ENCODE peak calls at places on chromosomes 1 and 21, in six cellular contexts. V is A172, J is SK-N-DZ, U is lung, Y is heart right ventricle, X is upper lobe of left lung. W is an unnamed sample.

GRCh38 chr21:45531393-45532215 is 10.6 kb downstream of the SLC19A1 start:
- DNase-seq in U (no peak), J (no peak), Y (no peak), X (peak; percentile 79), V (no peak), W (no peak)

GRCh38 chr1:219931033-219931432 is 2.7 kb upstream of the SLC30A10 start:
- DNase-seq in U (no peak), X (no peak), Y (no peak), V (no peak), J (no peak), W (no peak)

GRCh38 chr1:52268372-52268771 is 97.6 kb downstream of the CC2D1B start:
- DNase-seq in X (no peak), J (no peak), Y (no peak), V (no peak), U (no peak), W (peak; percentile 66)

GRCh38 chr1:238242156-238242555 is 351.4 kb upstream of the ZP4 start:
- DNase-seq in X (no peak), U (no peak), Y (no peak), V (peak; percentile 6), J (no peak), W (no peak)

GRCh38 chr1:11874624-11875023 is 15.9 kb upstream of the NPPB start:
- DNase-seq in V (no peak), J (no peak), Y (peak; percentile 36), X (no peak), U (no peak), W (no peak)

GRCh38 chr1:98129486-98129885 is 208.7 kb upstream of the DPYD start:
- DNase-seq in U (no peak), V (no peak), X (no peak), J (no peak), Y (no peak), W (no peak)

GRCh38 chr1:172946814-172947507 is 103.8 kb downstream of the TNFSF18 start:
- DNase-seq in J (no peak), U (no peak), V (peak; percentile 83), X (no peak), Y (no peak), W (no peak)

GRCh38 chr1:173057984-173058383 is 7.2 kb upstream of the TNFSF18 start:
- DNase-seq in Y (no peak), X (no peak), U (no peak), V (no peak), J (no peak), W (no peak)

GRCh38 chr1:7808253-7808844 is 24.3 kb downstream of the PER3 start:
- DNase-seq in X (no peak), Y (no peak), U (no peak), J (peak; percentile 15), V (no peak), W (peak; percentile 43)

GRCh38 chr1:248857749-248858095 is 1.2 kb downstream of the ZNF692 start:
- DNase-seq in Y (no peak), X (no peak), U (no peak), V (no peak), J (no peak), W (no peak)

GRCh38 chr1:183817576-183818288 is 12.8 kb downstream of the RGL1 start:
- DNase-seq in U (no peak), V (no peak), X (no peak), Y (no peak), J (no peak), W (peak; percentile 20)

GRCh38 chr21:44615881-44616590 is 4.2 kb downstream of the KRTAP10-8 start:
- DNase-seq in X (peak; percentile 64), V (no peak), J (no peak), Y (no peak), U (no peak), W (no peak)

GRCh38 chr1:212575333-212575732 is 33.2 kb upstream of the ATF3 start:
- DNase-seq in V (no peak), U (no peak), X (no peak), Y (no peak), J (no peak), W (no peak)

GRCh38 chr1:3369437-3370076 is 84.9 kb upstream of the ARHGEF16 start:
- DNase-seq in X (no peak), V (peak; percentile 68), Y (peak; percentile 57), J (no peak), U (no peak), W (no peak)

GRCh38 chr1:12029720-12030339 is 10.5 kb downstream of the MIIP start:
- DNase-seq in X (peak; percentile 76), J (no peak), V (no peak), U (no peak), Y (no peak), W (no peak)